ENCODE peak calls at places on chromosomes 5 and 9, in ten cellular contexts. B is DND-41, O is IMR-90, P is Peyer's patch, N is prostate gland, Y is RWPE1, Z is esophagus squamous epithelium, Q is psoas muscle, E is left ventricle myocardium inferior, A is osteoblast. M is an unnamed sample.

GRCh38 chr5:6652025-6652424 is 18.8 kb downstream of the SRD5A1 start:
- DNase-seq in B (no peak), O (no peak), P (peak; percentile 55), N (no peak), Y (no peak), Z (no peak), Q (no peak), E (no peak), A (no peak), M (no peak)

GRCh38 chr9:89138463-89139390 is 39.9 kb downstream of the SHC3 start:
- DNase-seq in B (no peak), O (peak; percentile 71), P (no peak), N (no peak), Y (no peak), Z (no peak), Q (no peak), E (no peak), A (no peak), M (no peak)

GRCh38 chr5:64666058-64666457 is 24.2 kb upstream of the SHISAL2B start:
- DNase-seq in B (no peak), O (peak; percentile 93), P (no peak), N (no peak), Y (peak; percentile 46), Z (no peak), Q (no peak), E (no peak), A (no peak), M (no peak)

GRCh38 chr9:31119882-31120481 is 1264.5 kb upstream of the ACO1 start:
- DNase-seq in B (no peak), O (no peak), P (no peak), N (no peak), Y (peak; percentile 69), Z (no peak), Q (no peak), E (no peak), A (peak; percentile 41), M (no peak)

GRCh38 chr5:67730917-67731474 is 484.6 kb upstream of the PIK3R1 start:
- DNase-seq in B (no peak), O (no peak), P (no peak), N (no peak), Y (no peak), Z (no peak), Q (no peak), E (no peak), A (no peak), M (no peak)

GRCh38 chr5:139058121-139058520 is 140.0 kb downstream of the SIL1 start:
- DNase-seq in B (no peak), O (peak; percentile 58), P (no peak), N (no peak), Y (no peak), Z (no peak), Q (no peak), E (no peak), A (no peak), M (no peak)

GRCh38 chr5:120999550-120999949 is 535.5 kb downstream of the PRR16 start:
- DNase-seq in B (no peak), O (no peak), P (no peak), N (no peak), Y (no peak), Z (no peak), Q (no peak), E (no peak), A (no peak), M (no peak)

GRCh38 chr5:94849821-94850736 is 231.6 kb downstream of the SLF1 start:
- DNase-seq in B (peak; percentile 29), O (peak; percentile 66), P (no peak), N (no peak), Y (peak; percentile 46), Z (no peak), Q (no peak), E (no peak), A (no peak), M (no peak)

GRCh38 chr9:23590601-23591000 is 235.4 kb downstream of the ELAVL2 start:
- DNase-seq in B (no peak), O (no peak), P (no peak), N (no peak), Y (peak; percentile 8), Z (no peak), Q (no peak), E (no peak), A (no peak), M (no peak)

GRCh38 chr5:101091902-101092301 is 188.8 kb upstream of the ST8SIA4 start:
- DNase-seq in B (no peak), O (no peak), P (no peak), N (no peak), Y (no peak), Z (no peak), Q (no peak), E (no peak), A (no peak), M (no peak)

GRCh38 chr9:125428060-125428481 is 166.4 kb downstream of the GAPVD1 start:
- DNase-seq in B (peak; percentile 36), O (no peak), P (no peak), N (no peak), Y (no peak), Z (no peak), Q (no peak), E (no peak), A (no peak), M (no peak)

GRCh38 chr5:163408311-163408923 is 29.0 kb upstream of the CCNG1 start:
- DNase-seq in B (peak; percentile 60), O (peak; percentile 53), P (peak; percentile 43), N (peak; percentile 31), Y (peak; percentile 80), Z (no peak), Q (peak; percentile 41), E (peak; percentile 39), A (peak; percentile 89), M (peak; percentile 51)

GRCh38 chr5:65479527-65479926 is 2.2 kb downstream of the ADAMTS6 start:
- DNase-seq in B (no peak), O (no peak), P (no peak), N (no peak), Y (no peak), Z (no peak), Q (no peak), E (no peak), A (no peak), M (no peak)

GRCh38 chr9:124079176-124079925 is 67.8 kb downstream of the LHX2 start:
- DNase-seq in B (no peak), O (peak; percentile 66), P (no peak), N (no peak), Y (peak; percentile 52), Z (no peak), Q (peak; percentile 53), E (no peak), A (peak; percentile 53), M (no peak)
- H3K27ac ChIP-seq in B (no peak overlapping the region), O (no peak overlapping the region), P (no peak overlapping the region), N (no peak overlapping the region), Y (no peak overlapping the region), Z (no peak overlapping the region), Q (peak overlapping the region; percentile 81), E (no peak overlapping the region), A (no peak overlapping the region), M (no peak overlapping the region)

GRCh38 chr5:1500411-1501091 is 23.2 kb downstream of the LPCAT1 start:
- DNase-seq in B (no peak), O (no peak), P (no peak), N (peak; percentile 45), Y (no peak), Z (no peak), Q (peak; percentile 77), E (peak; percentile 81), A (no peak), M (peak; percentile 81)
- H3K27ac ChIP-seq in B (no peak overlapping the region), O (no peak overlapping the region), P (no peak overlapping the region), N (no peak overlapping the region), Y (peak overlapping the region; percentile 36), Z (no peak overlapping the region), Q (no peak overlapping the region), E (no peak overlapping the region), A (no peak overlapping the region), M (no peak overlapping the region)

GRCh38 chr5:160347453-160347852 is 23.0 kb downstream of the C1QTNF2 start:
- DNase-seq in B (no peak), O (no peak), P (no peak), N (no peak), Y (no peak), Z (no peak), Q (no peak), E (peak; percentile 43), A (no peak), M (no peak)

GRCh38 chr5:160348080-160348479 is 22.3 kb downstream of the C1QTNF2 start:
- DNase-seq in B (no peak), O (no peak), P (no peak), N (no peak), Y (no peak), Z (no peak), Q (no peak), E (no peak), A (no peak), M (no peak)

GRCh38 chr5:160352308-160352707 is 18.1 kb downstream of the C1QTNF2 start:
- DNase-seq in B (no peak), O (no peak), P (no peak), N (no peak), Y (no peak), Z (no peak), Q (no peak), E (no peak), A (no peak), M (no peak)

GRCh38 chr5:160353379-160353778 is 17.0 kb downstream of the C1QTNF2 start:
- DNase-seq in B (no peak), O (no peak), P (no peak), N (no peak), Y (no peak), Z (no peak), Q (peak; percentile 69), E (peak; percentile 46), A (peak; percentile 79), M (no peak)

GRCh38 chr5:160349249-160349965 is 21.0 kb downstream of the C1QTNF2 start:
- DNase-seq in B (no peak), O (no peak), P (no peak), N (no peak), Y (no peak), Z (no peak), Q (no peak), E (no peak), A (no peak), M (no peak)
- H3K27ac ChIP-seq in B (no peak overlapping the region), O (no peak overlapping the region), P (no peak overlapping the region), N (no peak overlapping the region), Y (no peak overlapping the region), Z (no peak overlapping the region), Q (no peak overlapping the region), E (no peak overlapping the region), A (no peak overlapping the region), M (no peak overlapping the region)

GRCh38 chr5:30341492-30341891 is 852.0 kb upstream of the CDH6 start:
- DNase-seq in B (no peak), O (no peak), P (no peak), N (no peak), Y (no peak), Z (no peak), Q (no peak), E (no peak), A (no peak), M (no peak)

GRCh38 chr5:30331534-30331933 is 862.0 kb upstream of the CDH6 start:
- DNase-seq in B (no peak), O (no peak), P (no peak), N (no peak), Y (no peak), Z (no peak), Q (no peak), E (no peak), A (no peak), M (no peak)

DNA sequence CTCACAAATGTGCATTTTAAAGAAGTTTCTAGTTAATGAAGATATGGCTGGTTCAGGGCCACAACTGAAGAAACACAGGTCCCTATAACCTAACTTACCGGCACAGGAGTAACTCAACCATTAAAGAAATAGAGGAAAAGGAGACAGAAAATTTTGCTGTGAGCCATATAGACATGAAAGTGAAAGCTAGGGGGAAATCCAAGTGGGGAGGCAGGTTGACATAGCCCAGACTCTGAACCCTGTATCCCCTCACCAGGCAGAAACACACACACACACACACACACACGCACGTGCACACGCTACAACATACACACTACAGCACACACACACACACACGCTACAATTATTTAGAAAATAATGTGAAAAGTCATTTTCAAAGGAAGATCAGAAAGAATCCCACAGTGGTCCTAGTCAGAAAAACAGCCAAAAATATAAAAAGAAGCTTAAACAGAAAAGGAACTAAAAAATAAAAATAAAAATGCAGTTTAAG is 856.4 kb upstream of the CDH6 start:
- DNase-seq in B (no peak), O (no peak), P (no peak), N (no peak), Y (no peak), Z (no peak), Q (no peak), E (no peak), A (no peak), M (no peak)
- H3K27ac ChIP-seq in B (no peak overlapping the region), O (no peak overlapping the region), P (no peak overlapping the region), N (no peak overlapping the region), Y (no peak overlapping the region), Z (no peak overlapping the region), Q (no peak overlapping the region), E (no peak overlapping the region), A (no peak overlapping the region), M (no peak overlapping the region)

M was measured in lower lobe of right lung.